ENCODE peak calls at places on chromosomes 13 and 19, in seven cellular contexts. One of them, this sample, is unnamed.

GRCh38 chr13:49731766-49732165 is 40.5 kb upstream of the EBPL start:
- DNase-seq in Peyer's patch: no peak
- DNase-seq in hypothalamus: no peak
- DNase-seq in lower leg skin: no peak
- DNase-seq in effector memory CD4-positive, alpha-beta T cell: no peak
- DNase-seq in BE2C: no peak
- DNase-seq in AG08396: peak
- DNase-seq in this sample: no peak

GRCh38 chr13:30898721-30899188 is 7.3 kb upstream of the MEDAG start:
- DNase-seq in BE2C: no peak
- DNase-seq in hypothalamus: no peak
- DNase-seq in AG08396: peak
- DNase-seq in lower leg skin: peak
- DNase-seq in effector memory CD4-positive, alpha-beta T cell: no peak
- DNase-seq in Peyer's patch: no peak
- DNase-seq in this sample: no peak

GRCh38 chr13:67619346-67619745 is 389.2 kb upstream of the PCDH9 start:
- DNase-seq in effector memory CD4-positive, alpha-beta T cell: no peak
- DNase-seq in hypothalamus: no peak
- DNase-seq in Peyer's patch: no peak
- DNase-seq in AG08396: no peak
- DNase-seq in BE2C: no peak
- DNase-seq in lower leg skin: no peak
- DNase-seq in this sample: no peak

GRCh38 chr19:19817357-19817756 is 4.2 kb downstream of the ZNF506 start:
- DNase-seq in AG08396: no peak
- DNase-seq in BE2C: no peak
- DNase-seq in hypothalamus: no peak
- DNase-seq in effector memory CD4-positive, alpha-beta T cell: peak
- DNase-seq in Peyer's patch: no peak
- DNase-seq in lower leg skin: no peak
- DNase-seq in this sample: peak

GRCh38 chr19:50720921-50721291 is 1.3 kb upstream of the SHANK1 start:
- DNase-seq in effector memory CD4-positive, alpha-beta T cell: no peak
- DNase-seq in Peyer's patch: no peak
- DNase-seq in BE2C: no peak
- DNase-seq in hypothalamus: no peak
- DNase-seq in AG08396: peak
- DNase-seq in lower leg skin: no peak
- DNase-seq in this sample: no peak

GRCh38 chr13:60134376-60134775 is 29.4 kb downstream of the DIAPH3 start:
- DNase-seq in BE2C: no peak
- DNase-seq in hypothalamus: no peak
- DNase-seq in Peyer's patch: no peak
- DNase-seq in effector memory CD4-positive, alpha-beta T cell: no peak
- DNase-seq in AG08396: no peak
- DNase-seq in lower leg skin: no peak
- DNase-seq in this sample: no peak

GRCh38 chr13:39108746-39109145 is 70.5 kb downstream of the NHLRC3 start:
- DNase-seq in Peyer's patch: no peak
- DNase-seq in BE2C: no peak
- DNase-seq in hypothalamus: no peak
- DNase-seq in AG08396: no peak
- DNase-seq in lower leg skin: no peak
- DNase-seq in effector memory CD4-positive, alpha-beta T cell: no peak
- DNase-seq in this sample: no peak

GRCh38 chr13:23354520-23354919 is 79.0 kb downstream of the SACS start:
- DNase-seq in hypothalamus: no peak
- DNase-seq in effector memory CD4-positive, alpha-beta T cell: no peak
- DNase-seq in AG08396: no peak
- DNase-seq in Peyer's patch: no peak
- DNase-seq in BE2C: no peak
- DNase-seq in lower leg skin: no peak
- DNase-seq in this sample: no peak

GRCh38 chr13:40982772-40983171 is 36.3 kb downstream of the ELF1 start:
- DNase-seq in BE2C: no peak
- DNase-seq in hypothalamus: no peak
- DNase-seq in AG08396: no peak
- DNase-seq in lower leg skin: peak
- DNase-seq in Peyer's patch: peak
- DNase-seq in effector memory CD4-positive, alpha-beta T cell: peak
- DNase-seq in this sample: no peak

GRCh38 chr13:49190901-49191300 is 29.2 kb upstream of the MLNR start:
- DNase-seq in AG08396: no peak
- DNase-seq in BE2C: no peak
- DNase-seq in effector memory CD4-positive, alpha-beta T cell: no peak
- DNase-seq in hypothalamus: no peak
- DNase-seq in Peyer's patch: no peak
- DNase-seq in lower leg skin: no peak
- DNase-seq in this sample: no peak

GRCh38 chr13:28657784-28658538 is 969 bp upstream of the POMP start:
- DNase-seq in hypothalamus: no peak
- DNase-seq in lower leg skin: no peak
- DNase-seq in Peyer's patch: no peak
- DNase-seq in effector memory CD4-positive, alpha-beta T cell: no peak
- DNase-seq in BE2C: no peak
- DNase-seq in AG08396: no peak
- DNase-seq in this sample: no peak

GRCh38 chr19:57813919-57814504 is 701 bp downstream of the ZNF552 start:
- DNase-seq in Peyer's patch: no peak
- DNase-seq in effector memory CD4-positive, alpha-beta T cell: no peak
- DNase-seq in AG08396: no peak
- DNase-seq in lower leg skin: no peak
- DNase-seq in hypothalamus: no peak
- DNase-seq in BE2C: no peak
- DNase-seq in this sample: no peak

GRCh38 chr19:55640043-55640576 is 692 bp upstream of the ZNF580 start:
- DNase-seq in lower leg skin: no peak
- DNase-seq in BE2C: peak
- DNase-seq in Peyer's patch: peak
- DNase-seq in hypothalamus: no peak
- DNase-seq in effector memory CD4-positive, alpha-beta T cell: peak
- DNase-seq in AG08396: peak
- DNase-seq in this sample: peak

GRCh38 chr19:41422955-41423354 is 4.2 kb downstream of the B3GNT8 start:
- DNase-seq in lower leg skin: no peak
- DNase-seq in AG08396: no peak
- DNase-seq in Peyer's patch: no peak
- DNase-seq in effector memory CD4-positive, alpha-beta T cell: no peak
- DNase-seq in hypothalamus: no peak
- DNase-seq in BE2C: no peak
- DNase-seq in this sample: no peak

GRCh38 chr19:44685877-44686276 is 13.1 kb upstream of the CEACAM16 start:
- DNase-seq in effector memory CD4-positive, alpha-beta T cell: no peak
- DNase-seq in Peyer's patch: no peak
- DNase-seq in hypothalamus: no peak
- DNase-seq in lower leg skin: no peak
- DNase-seq in BE2C: no peak
- DNase-seq in AG08396: no peak
- DNase-seq in this sample: no peak

GRCh38 chr19:42078058-42078457 is 2.1 kb downstream of the ZNF574 start:
- DNase-seq in lower leg skin: no peak
- DNase-seq in hypothalamus: no peak
- DNase-seq in effector memory CD4-positive, alpha-beta T cell: no peak
- DNase-seq in BE2C: no peak
- DNase-seq in Peyer's patch: no peak
- DNase-seq in AG08396: no peak
- DNase-seq in this sample: no peak

GRCh38 chr13:111472559-111473460 is 152.4 kb downstream of the TEX29 start:
- DNase-seq in BE2C: no peak
- DNase-seq in effector memory CD4-positive, alpha-beta T cell: no peak
- DNase-seq in hypothalamus: no peak
- DNase-seq in lower leg skin: no peak
- DNase-seq in AG08396: no peak
- DNase-seq in Peyer's patch: no peak
- DNase-seq in this sample: no peak

GRCh38 chr13:101730420-101731000 is 278.0 kb downstream of the ITGBL1 start:
- DNase-seq in BE2C: no peak
- DNase-seq in hypothalamus: no peak
- DNase-seq in effector memory CD4-positive, alpha-beta T cell: no peak
- DNase-seq in Peyer's patch: no peak
- DNase-seq in AG08396: no peak
- DNase-seq in lower leg skin: no peak
- DNase-seq in this sample: no peak

GRCh38 chr19:10872551-10873107 is 1.3 kb downstream of the CARM1 start:
- DNase-seq in effector memory CD4-positive, alpha-beta T cell: no peak
- DNase-seq in BE2C: no peak
- DNase-seq in AG08396: peak
- DNase-seq in hypothalamus: no peak
- DNase-seq in lower leg skin: no peak
- DNase-seq in Peyer's patch: no peak
- DNase-seq in this sample: no peak

This sample was measured in activated T-helper 1 cell treated with Interleukin-2 at 50 U/mL for 16 hours.